ENCODE peak calls at places on chromosomes 11 and 22, in six cellular contexts. G is foreskin fibroblast, W is upper lobe of right lung, L is right lobe of liver, B is sigmoid colon, N is adipocyte. P is an unnamed sample.

GRCh38 chr22:20117656-20118571 is 888 bp upstream of the TRMT2A start:
- DNase-seq in B (no peak), L (no peak), N (peak), G (no peak), W (peak), P (no peak)

GRCh38 chr22:44330727-44331660 is 18.2 kb upstream of the SHISAL1 start:
- DNase-seq in G (no peak), W (no peak), N (peak), L (no peak), B (peak), P (no peak)

GRCh38 chr11:69245041-69245440 is 48.9 kb upstream of the MYEOV start:
- DNase-seq in N (no peak), G (no peak), W (no peak), L (no peak), B (peak), P (no peak)

GRCh38 chr22:47395481-47395880 is 633.0 kb downstream of the TBC1D22A start:
- DNase-seq in B (no peak), N (no peak), G (no peak), L (no peak), W (peak), P (no peak)

GRCh38 chr11:9060700-9061111 is 30.7 kb downstream of the SCUBE2 start:
- DNase-seq in B (no peak), W (no peak), G (no peak), N (no peak), L (no peak), P (no peak)

GRCh38 chr11:95451682-95452081 is 220.7 kb upstream of the SESN3 start:
- DNase-seq in B (no peak), N (peak), L (no peak), G (peak), W (no peak), P (no peak)

GRCh38 chr11:94067010-94067409 is 45.9 kb downstream of the HEPHL1 start:
- DNase-seq in L (no peak), G (peak), B (no peak), N (no peak), W (no peak), P (no peak)

GRCh38 chr22:24191381-24191841 is 10.1 kb downstream of the SUSD2 start:
- DNase-seq in L (no peak), B (no peak), G (no peak), N (no peak), W (peak), P (no peak)

GRCh38 chr22:19873960-19874306 is 19.3 kb upstream of the GNB1L start:
- DNase-seq in L (no peak), B (no peak), N (no peak), G (no peak), W (no peak), P (no peak)

GRCh38 chr11:72411623-72412532 is 22.5 kb downstream of the CLPB start:
- DNase-seq in G (no peak), N (no peak), W (no peak), B (peak), L (no peak), P (no peak)

GRCh38 chr11:62142921-62143320 is 19.1 kb downstream of the INCENP start:
- DNase-seq in G (no peak), N (no peak), B (no peak), W (peak), L (no peak), P (no peak)

GRCh38 chr11:31800398-31801265 is 10.5 kb downstream of the PAX6 start:
- DNase-seq in G (no peak), N (no peak), L (no peak), B (no peak), W (no peak), P (no peak)

GRCh38 chr11:31801298-31801702 is 9.8 kb downstream of the PAX6 start:
- DNase-seq in B (no peak), L (no peak), W (no peak), G (no peak), N (no peak), P (no peak)

GRCh38 chr11:31799036-31799793 is 11.9 kb downstream of the PAX6 start:
- DNase-seq in G (no peak), N (no peak), B (no peak), L (no peak), W (no peak), P (no peak)

GRCh38 chr11:31798057-31799035 is 12.8 kb downstream of the PAX6 start:
- DNase-seq in B (no peak), G (no peak), L (no peak), N (no peak), W (no peak), P (no peak)

GRCh38 chr11:31799794-31800397 is 11.2 kb downstream of the PAX6 start:
- DNase-seq in N (no peak), G (no peak), W (no peak), L (no peak), B (no peak), P (no peak)
- H3K4me3 ChIP-seq in N (no peak), G (no peak), W (no peak), L (no peak), B (no peak), P (peak)

GRCh38 chr11:64090811-64091516 is 55.2 kb downstream of the FLRT1 start:
- DNase-seq in G (peak), B (no peak), N (peak), L (no peak), W (no peak), P (no peak)
- H3K4me3 ChIP-seq in G (no peak), B (no peak), N (no peak), L (no peak), W (no peak), P (no peak)

GRCh38 chr11:125390949-125391348 is 105.1 kb downstream of the FEZ1 start:
- DNase-seq in G (peak), W (no peak), B (peak), N (peak), L (no peak), P (no peak)

GRCh38 chr11:125397421-125397820 is 98.6 kb downstream of the FEZ1 start:
- DNase-seq in B (no peak), W (no peak), N (no peak), L (no peak), G (no peak), P (no peak)

GRCh38 chr11:125393331-125393730 is 102.7 kb downstream of the FEZ1 start:
- DNase-seq in N (no peak), G (no peak), B (peak), L (no peak), W (no peak), P (no peak)

GRCh38 chr11:125398475-125398874 is 97.6 kb downstream of the FEZ1 start:
- DNase-seq in G (no peak), B (no peak), L (no peak), N (no peak), W (no peak), P (no peak)

GRCh38 chr11:125394306-125394705 is 101.8 kb downstream of the FEZ1 start:
- DNase-seq in L (no peak), N (no peak), W (no peak), G (no peak), B (peak), P (no peak)
- H3K4me3 ChIP-seq in L (no peak), N (no peak), W (no peak), G (no peak), B (no peak), P (no peak)

GRCh38 chr11:34288482-34288881 is 69.3 kb downstream of the ABTB2 start:
- DNase-seq in B (no peak), W (no peak), G (no peak), N (no peak), L (no peak), P (no peak)

GRCh38 chr11:34284166-34284565 is 73.6 kb downstream of the ABTB2 start:
- DNase-seq in N (no peak), B (no peak), L (no peak), G (no peak), W (no peak), P (no peak)

GRCh38 chr11:34281256-34281655 is 76.6 kb downstream of the ABTB2 start:
- DNase-seq in W (no peak), B (no peak), N (peak), L (no peak), G (no peak), P (no peak)

GRCh38 chr11:34284836-34285235 is 73.0 kb downstream of the ABTB2 start:
- DNase-seq in L (no peak), G (no peak), W (no peak), B (no peak), N (no peak), P (no peak)
- H3K4me3 ChIP-seq in L (no peak), G (no peak), W (no peak), B (no peak), N (no peak), P (no peak)